ENCODE peak calls at places on chromosome X, in seven cellular contexts. L is A549, Z is uterus, F is PC-9, O is Peyer's patch, B is GM23248, E is stomach. K is an unnamed sample. For H3K4me1, the result is how much of the 10 kb centered on the place peaks cover.

GRCh38 chrX:55488559-55489314 is 911 bp downstream of the USP51 start:
- DNase-seq in L (peak), Z (peak), F (no peak), O (peak), B (peak), E (peak), K (peak)

GRCh38 chrX:75038925-75039324 is 113.7 kb upstream of the NEXMIF start:
- DNase-seq in L (no peak), Z (no peak), F (no peak), O (no peak), B (peak), E (no peak), K (no peak)

GRCh38 chrX:8738588-8739189 is 6.8 kb upstream of the ANOS1 start:
- DNase-seq in L (no peak), Z (no peak), F (no peak), O (no peak), B (peak), E (peak), K (no peak)

GRCh38 chrX:41429592-41429991 is 17.6 kb upstream of the NYX start:
- DNase-seq in L (no peak), Z (no peak), F (no peak), O (no peak), B (no peak), E (no peak), K (no peak)

GRCh38 chrX:69616520-69617203 is 749 bp downstream of the EDA start:
- DNase-seq in L (no peak), Z (peak), F (no peak), O (no peak), B (peak), E (peak), K (peak)

GRCh38 chrX:20412871-20413486 is 146.3 kb upstream of the RPS6KA3 start:
- DNase-seq in L (no peak), Z (no peak), F (no peak), O (peak), B (no peak), E (peak), K (peak)

GRCh38 chrX:40736170-40736505 is 796 bp upstream of the MED14 start:
- DNase-seq in L (no peak), Z (no peak), F (no peak), O (no peak), B (no peak), E (no peak), K (no peak)

GRCh38 chrX:42930951-42931350 is 153.0 kb upstream of the PPP1R2C start:
- DNase-seq in L (no peak), Z (no peak), F (no peak), O (no peak), B (no peak), E (no peak), K (no peak)

GRCh38 chrX:40700640-40701342 is 34.6 kb downstream of the MED14 start:
- DNase-seq in L (no peak), Z (no peak), F (no peak), O (no peak), B (no peak), E (no peak), K (no peak)

GRCh38 chrX:106415276-106415895 is 196.4 kb upstream of the RADX start:
- DNase-seq in L (no peak), Z (no peak), F (no peak), O (no peak), B (peak), E (no peak), K (no peak)

GRCh38 chrX:47838361-47838760 is 1.7 kb downstream of the ZNF81 start:
- DNase-seq in L (no peak), Z (no peak), F (no peak), O (no peak), B (no peak), E (no peak), K (no peak)

GRCh38 chrX:124764354-124764753 is 418.0 kb downstream of the SH2D1A start:
- DNase-seq in L (no peak), Z (no peak), F (no peak), O (no peak), B (no peak), E (no peak), K (no peak)

GRCh38 chrX:3143043-3143799 is 102.0 kb downstream of the ARSF start:
- DNase-seq in L (no peak), Z (no peak), F (no peak), O (no peak), B (no peak), E (no peak), K (no peak)

GRCh38 chrX:71282514-71283408 is 674 bp upstream of the NONO start:
- DNase-seq in L (peak), Z (no peak), F (peak), O (peak), B (peak), E (no peak), K (no peak)

DNA sequence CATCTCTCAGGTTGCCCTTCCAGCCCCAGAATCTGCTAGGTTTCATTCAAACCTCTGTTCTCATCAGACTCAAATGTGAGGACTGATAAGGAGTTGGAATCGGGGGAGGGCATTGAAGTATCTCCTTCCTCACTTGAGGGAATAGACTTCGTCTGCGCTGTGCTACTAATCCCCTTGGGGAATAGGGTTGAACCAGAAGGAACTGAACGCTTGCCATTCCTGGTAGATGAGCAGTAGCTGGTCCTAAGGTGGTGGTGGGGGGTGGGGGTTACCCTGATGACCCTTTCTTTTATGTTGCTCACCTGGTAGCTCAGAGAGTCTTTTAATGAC is 692 bp upstream of the SLC9A7 start:
- DNase-seq in L (no peak), Z (no peak), F (peak), O (no peak), B (peak), E (no peak), K (no peak)
- H3K4me3 ChIP-seq in L (peak), Z (peak), F (peak), O (peak), B (peak), E (peak), K (no peak)

GRCh38 chrX:34655496-34656258 is 1.4 kb downstream of the TMEM47 start:
- DNase-seq in L (no peak), Z (no peak), F (no peak), O (no peak), B (peak), E (no peak), K (no peak)

GRCh38 chrX:34654939-34655338 is 2.1 kb downstream of the TMEM47 start:
- DNase-seq in L (no peak), Z (no peak), F (no peak), O (no peak), B (peak), E (no peak), K (no peak)

GRCh38 chrX:34656842-34657780 is at the start of gene TMEM47:
- DNase-seq in L (peak), Z (peak), F (no peak), O (no peak), B (peak), E (peak), K (peak)

GRCh38 chrX:34658316-34658715 is 1.2 kb upstream of the TMEM47 start:
- DNase-seq in L (no peak), Z (no peak), F (no peak), O (no peak), B (peak), E (no peak), K (no peak)

GRCh38 chrX:34656467-34656841 is 631 bp downstream of the TMEM47 start:
- DNase-seq in L (no peak), Z (peak), F (no peak), O (no peak), B (peak), E (no peak), K (peak)
- H3K27ac ChIP-seq in L (no peak), Z (peak), F (no peak), O (no peak), B (peak), E (peak), K (no peak)

DNA sequence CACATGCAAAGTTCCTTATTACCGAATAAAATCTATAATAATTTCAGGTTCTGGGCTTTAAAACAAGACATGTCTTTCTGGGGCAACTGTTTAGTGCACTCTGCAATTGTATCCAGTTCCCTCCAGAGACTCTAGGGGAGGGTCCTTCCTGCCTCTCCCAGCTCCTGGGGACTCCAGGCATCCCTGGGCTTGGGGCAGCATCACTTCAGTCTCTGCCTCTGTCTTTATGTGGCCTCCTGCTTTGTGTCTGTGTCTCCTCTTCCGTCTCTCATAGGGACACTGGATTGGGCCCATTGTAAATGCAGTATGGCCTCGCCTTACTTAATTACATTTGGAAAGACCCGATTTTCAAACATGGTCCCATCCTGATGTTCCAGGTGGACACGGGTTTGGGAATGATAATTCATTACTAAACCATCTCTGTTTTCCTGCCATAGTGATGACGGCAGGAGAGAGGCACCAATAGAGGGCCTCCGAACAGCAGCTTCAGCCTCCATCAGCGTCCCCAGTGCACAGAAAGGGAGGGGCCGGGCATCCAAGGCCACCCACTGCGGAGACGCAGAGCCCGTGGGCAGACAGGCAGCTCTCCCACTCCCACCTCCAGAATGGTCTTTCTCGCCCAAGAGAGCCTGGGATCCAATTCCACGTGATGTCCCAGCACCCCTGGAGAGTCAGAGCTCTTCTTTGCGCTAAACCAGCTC is 11.0 kb upstream of the ASMTL start:
- DNase-seq in L (no peak), Z (no peak), F (no peak), O (peak), B (no peak), E (no peak), K (peak)
- H3K4me1 ChIP-seq in L (under half), Z (under half), F (under half), O (under half), B (under half), E (under half), K (under half)

GRCh38 chrX:78753571-78753970 is 6.1 kb downstream of the LPAR4 start:
- DNase-seq in L (no peak), Z (no peak), F (no peak), O (no peak), B (no peak), E (no peak), K (no peak)
- H3K4me3 ChIP-seq in L (no peak), Z (no peak), F (no peak), O (no peak), B (no peak), E (no peak), K (no peak)

GRCh38 chrX:133923113-133923512 is 62.3 kb downstream of the GPC3 start:
- DNase-seq in L (no peak), Z (no peak), F (no peak), O (no peak), B (peak), E (no peak), K (no peak)
- H3K27ac ChIP-seq in L (no peak), Z (no peak), F (no peak), O (no peak), B (no peak), E (no peak), K (no peak)

DNA sequence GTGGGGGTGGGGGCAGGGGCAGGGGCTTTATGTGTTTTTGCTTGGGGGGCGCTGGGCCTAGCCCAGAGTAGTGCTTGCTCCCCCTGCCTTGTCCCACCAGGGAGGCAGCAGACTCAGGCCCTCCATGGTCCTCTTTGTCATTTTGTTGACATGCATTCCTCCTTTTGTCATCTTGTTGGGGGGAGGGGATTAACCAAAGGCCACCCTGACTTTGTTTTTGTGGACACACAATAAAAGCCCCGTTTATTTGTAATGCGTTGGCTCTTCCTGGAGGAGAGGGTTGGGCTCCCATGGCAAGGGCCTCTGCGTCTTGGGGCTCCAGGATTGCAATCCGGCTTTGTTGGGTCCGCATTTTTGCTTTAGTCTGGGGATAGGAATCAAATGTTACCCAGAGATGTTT is 2.2 kb downstream of the EMD start:
- DNase-seq in L (no peak), Z (no peak), F (no peak), O (no peak), B (no peak), E (no peak), K (no peak)
- H3K4me1 ChIP-seq in L (under half), Z (under half), F (under half), O (under half), B (under half), E (under half), K (under half)

GRCh38 chrX:94051926-94052325 is 377.9 kb downstream of the FAM133A start:
- DNase-seq in L (no peak), Z (no peak), F (no peak), O (no peak), B (no peak), E (no peak), K (no peak)
- H3K4me3 ChIP-seq in L (no peak), Z (no peak), F (no peak), O (no peak), B (no peak), E (no peak), K (no peak)

DNA sequence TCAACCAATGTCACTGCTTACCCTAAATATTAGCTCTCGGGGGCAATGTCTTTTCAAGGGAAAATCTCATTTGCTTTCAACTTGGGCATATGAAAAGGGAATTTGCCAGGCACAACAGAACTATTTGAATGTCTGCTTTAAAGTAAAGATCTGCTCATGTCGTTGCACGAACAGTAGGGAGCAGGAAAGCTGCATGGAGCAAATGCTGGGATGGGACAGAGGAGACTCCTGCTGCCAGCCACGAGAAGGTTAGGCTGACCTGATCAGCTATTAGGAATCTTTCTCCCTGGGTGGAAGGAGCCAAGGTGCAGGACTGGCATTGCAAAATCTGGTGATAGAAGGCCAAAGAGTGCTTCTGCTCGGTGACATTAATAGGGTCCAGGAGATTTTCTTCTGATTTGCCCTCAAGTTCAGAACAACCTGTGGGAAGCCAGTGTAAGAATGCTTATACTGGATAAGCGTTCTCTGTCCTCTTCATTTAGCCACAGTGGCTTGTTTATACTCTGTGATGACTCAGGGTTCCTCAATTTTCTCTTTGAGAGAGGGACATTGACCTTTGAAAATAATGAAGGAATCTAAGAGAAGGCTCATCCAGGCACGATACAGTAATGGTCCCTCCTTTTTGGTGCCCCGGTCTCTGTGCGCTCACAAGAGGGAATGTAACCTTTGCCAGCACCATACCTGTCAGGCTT is 22.9 kb downstream of the FHL1 start:
- DNase-seq in L (no peak), Z (peak), F (peak), O (no peak), B (peak), E (no peak), K (no peak)
- H3K27ac ChIP-seq in L (no peak), Z (peak), F (no peak), O (peak), B (peak), E (peak), K (peak)